ENCODE peak calls at places on chromosomes 7 and 10, in four cellular contexts. S, V, W and C are unnamed samples.

GRCh38 chr7:152142976-152143665 is 117.6 kb downstream of the GALNT11 start:
- DNase-seq in S (no peak), V (no peak), W (no peak), C (no peak)

GRCh38 chr7:100167912-100168323 is 499 bp downstream of the GAL3ST4 start:
- DNase-seq in S (no peak), V (peak; percentile 87), W (no peak), C (no peak)

GRCh38 chr7:12722720-12723241 is 35.3 kb downstream of the ARL4A start:
- DNase-seq in S (no peak), V (peak; percentile 85), W (no peak), C (no peak)

GRCh38 chr7:132290021-132290420 is 286.2 kb downstream of the PLXNA4 start:
- DNase-seq in S (no peak), V (no peak), W (no peak), C (no peak)

GRCh38 chr7:28748934-28749584 is 209.1 kb downstream of the TRIL start:
- DNase-seq in S (no peak), V (peak; percentile 7), W (no peak), C (peak; percentile 40)

GRCh38 chr7:100266576-100267354 is 40.7 kb upstream of the SPDYE3 start:
- DNase-seq in S (no peak), V (no peak), W (no peak), C (no peak)

GRCh38 chr7:474605-475424 is 44.8 kb downstream of the PDGFA start:
- DNase-seq in S (no peak), V (no peak), W (peak; percentile 6), C (no peak)

GRCh38 chr10:97629289-97629688 is 4.0 kb downstream of the MORN4 start:
- DNase-seq in S (no peak), V (no peak), W (no peak), C (no peak)

GRCh38 chr7:103336781-103337180 is 7.8 kb downstream of the DNAJC2 start:
- DNase-seq in S (no peak), V (no peak), W (no peak), C (no peak)

GRCh38 chr10:121495719-121496118 is 102.5 kb downstream of the FGFR2 start:
- DNase-seq in S (no peak), V (no peak), W (no peak), C (no peak)

GRCh38 chr10:97465982-97466381 is 20.0 kb downstream of the ZDHHC16 start:
- DNase-seq in S (no peak), V (no peak), W (no peak), C (no peak)

GRCh38 chr10:105287970-105288369 is 646.9 kb downstream of the SORCS3 start:
- DNase-seq in S (no peak), V (no peak), W (no peak), C (no peak)

GRCh38 chr7:134527979-134528371 is 608 bp downstream of the AKR1B10 start:
- DNase-seq in S (peak; percentile 18), V (no peak), W (no peak), C (no peak)

GRCh38 chr10:22433875-22434274 is 88.6 kb downstream of the SPAG6 start:
- DNase-seq in S (no peak), V (peak; percentile 38), W (no peak), C (no peak)

GRCh38 chr10:17989908-17990767 is 38.4 kb downstream of the SLC39A12 start:
- DNase-seq in S (no peak), V (no peak), W (no peak), C (no peak)

GRCh38 chr7:80821781-80822180 is 97.1 kb downstream of the SEMA3C start:
- DNase-seq in S (peak; percentile 35), V (no peak), W (no peak), C (no peak)

GRCh38 chr7:121328508-121329459 is at the start of gene WNT16:
- DNase-seq in S (no peak), V (peak; percentile 47), W (peak; percentile 83), C (no peak)

GRCh38 chr7:24025094-24025493 is 258.9 kb upstream of the NPY start:
- DNase-seq in S (no peak), V (no peak), W (no peak), C (no peak)

GRCh38 chr10:13102002-13102794 is 2.2 kb downstream of the OPTN start:
- DNase-seq in S (peak; percentile 51), V (no peak), W (no peak), C (no peak)

GRCh38 chr10:10930979-10931743 is 86.5 kb upstream of the CELF2 start:
- DNase-seq in S (no peak), V (no peak), W (peak; percentile 20), C (no peak)

GRCh38 chr10:36423821-36424248 is 701.6 kb upstream of the ANKRD30A start:
- DNase-seq in S (no peak), V (no peak), W (no peak), C (peak; percentile 60)

GRCh38 chr7:100835903-100836811 is 8.8 kb upstream of the EPHB4 start:
- DNase-seq in S (no peak), V (no peak), W (peak; percentile 91), C (no peak)

GRCh38 chr7:141409911-141410329 is 141.3 kb upstream of the AGK start:
- DNase-seq in S (no peak), V (no peak), W (peak; percentile 37), C (no peak)

GRCh38 chr7:128454808-128455555 is 696 bp upstream of the HILPDA start:
- DNase-seq in S (no peak), V (peak; percentile 28), W (no peak), C (no peak)

GRCh38 chr7:130009848-130010688 is 41.1 kb downstream of the ZC3HC1 start:
- DNase-seq in S (peak; percentile 13), V (peak; percentile 88), W (no peak), C (no peak)

GRCh38 chr7:50771120-50772002 is 11.3 kb downstream of the GRB10 start:
- DNase-seq in S (no peak), V (no peak), W (no peak), C (no peak)

GRCh38 chr7:84701524-84702306 is 485.1 kb downstream of the SEMA3D start:
- DNase-seq in S (peak; percentile 12), V (peak; percentile 28), W (no peak), C (peak; percentile 36)

GRCh38 chr7:77331938-77332695 is 84.0 kb downstream of the GSAP start:
- DNase-seq in S (peak; percentile 76), V (peak; percentile 86), W (peak; percentile 29), C (peak; percentile 78)

GRCh38 chr10:85614981-85615380 is 751.6 kb downstream of the GRID1 start:
- DNase-seq in S (no peak), V (no peak), W (no peak), C (no peak)

GRCh38 chr10:91120348-91120747 is 100.1 kb upstream of the PCGF5 start:
- DNase-seq in S (no peak), V (no peak), W (no peak), C (no peak)

GRCh38 chr10:21195149-21195731 is 298.1 kb upstream of the NEBL start:
- DNase-seq in S (no peak), V (no peak), W (no peak), C (no peak)

GRCh38 chr10:97159906-97160305 is 25.9 kb downstream of the SLIT1 start:
- DNase-seq in S (no peak), V (no peak), W (no peak), C (no peak)

GRCh38 chr7:1550005-1550845 is 5.8 kb downstream of the TMEM184A start:
- DNase-seq in S (no peak), V (no peak), W (no peak), C (no peak)

GRCh38 chr7:1548438-1548831 is 7.6 kb downstream of the TMEM184A start:
- DNase-seq in S (no peak), V (peak; percentile 68), W (no peak), C (no peak)

GRCh38 chr7:1548944-1549343 is 7.1 kb downstream of the TMEM184A start:
- DNase-seq in S (no peak), V (no peak), W (no peak), C (no peak)

GRCh38 chr7:1550846-1551155 is 5.2 kb downstream of the TMEM184A start:
- DNase-seq in S (no peak), V (no peak), W (no peak), C (no peak)

GRCh38 chr7:1549357-1550004 is 6.5 kb downstream of the TMEM184A start:
- DNase-seq in S (no peak), V (no peak), W (no peak), C (no peak)
- TF ChIP-seq ELF4 in S (no peak), V (no peak), W (no peak), C (no peak)

DNA sequence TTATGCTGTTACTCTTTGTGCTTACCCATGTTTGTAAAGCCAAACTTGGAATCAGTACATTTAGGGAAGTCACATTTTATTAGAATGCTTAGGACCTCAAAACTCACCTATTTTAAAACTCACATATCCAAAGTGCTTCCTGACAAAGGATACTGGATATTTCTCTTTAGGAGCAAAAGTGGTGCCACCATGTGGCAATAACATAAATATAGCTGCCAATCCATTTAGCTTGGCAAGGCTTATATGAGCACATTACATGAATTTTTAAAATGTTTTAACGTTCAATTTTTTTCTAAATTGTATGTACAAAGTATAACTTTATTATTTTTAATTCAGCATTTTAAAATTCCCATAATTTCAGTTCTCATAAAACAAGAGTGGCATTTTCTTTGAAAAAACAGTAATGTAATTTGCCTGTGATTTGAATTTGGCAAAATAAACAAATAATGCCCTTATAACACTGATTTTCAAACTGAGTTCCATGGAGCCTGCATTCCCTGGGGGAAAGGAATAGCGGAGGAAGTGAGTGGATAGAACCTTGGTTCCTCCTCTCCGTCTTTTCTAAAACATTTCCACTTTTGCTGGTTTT is 75.4 kb downstream of the HDAC9 start:
- DNase-seq in S (peak; percentile 13), V (no peak), W (no peak), C (no peak)
- TF ChIP-seq ELF4 in S (no peak), V (no peak), W (no peak), C (no peak)

GRCh38 chr10:110365356-110366143 is 60.8 kb upstream of the SMNDC1 start:
- DNase-seq in S (no peak), V (no peak), W (no peak), C (no peak)
- TF ChIP-seq ELF4 in S (no peak), V (no peak), W (no peak), C (no peak)

DNA sequence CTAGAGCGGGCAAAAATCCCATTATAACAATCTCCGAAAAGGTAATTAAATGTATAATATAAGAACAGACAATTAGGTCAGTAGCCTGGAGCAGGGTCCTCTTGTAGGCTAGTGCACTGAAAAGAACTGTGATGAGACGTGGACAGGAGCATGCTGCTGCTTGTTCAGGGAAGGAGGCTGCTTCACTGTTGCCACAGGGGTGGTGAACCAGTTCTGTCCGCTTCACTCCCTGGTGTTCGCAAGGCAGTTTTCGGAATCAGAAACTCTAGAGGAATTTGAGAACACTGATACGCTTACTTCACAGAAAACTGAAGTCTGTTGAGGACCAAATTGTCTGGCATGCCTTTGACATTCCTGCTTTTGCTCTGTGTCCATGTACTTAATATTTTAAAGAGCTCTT is 17.4 kb downstream of the ZNRF2 start:
- DNase-seq in S (no peak), V (no peak), W (peak; percentile 20), C (no peak)
- TF ChIP-seq ELF4 in S (no peak), V (no peak), W (no peak), C (no peak)